ENCODE peak calls at places on chromosomes 2 and 18, in seven cellular contexts. M is PC-9; L is heart left ventricle; F is CD4-positive, alpha-beta T cell; O is H9; S is neuronal stem cell; G is left ventricle myocardium inferior. Y is an unnamed sample.

GRCh38 chr2:74179063-74179865 is 585 bp upstream of the MOB1A start:
- DNase-seq in M (no peak), L (peak; percentile 33), F (no peak), O (no peak), S (no peak), G (no peak), Y (no peak)

GRCh38 chr18:74373428-74373827 is 57.8 kb downstream of the C18orf63 start:
- DNase-seq in M (no peak), L (no peak), F (peak; percentile 13), O (no peak), S (no peak), G (no peak), Y (no peak)

GRCh38 chr2:71613953-71614925 is 160.9 kb downstream of the DYSF start:
- DNase-seq in M (no peak), L (no peak), F (no peak), O (peak; percentile 17), S (no peak), G (no peak), Y (no peak)

GRCh38 chr2:74947703-74948102 is 10.7 kb upstream of the POLE4 start:
- DNase-seq in M (no peak), L (no peak), F (no peak), O (peak; percentile 75), S (no peak), G (no peak), Y (no peak)

GRCh38 chr2:54632733-54633692 is 90.4 kb upstream of the EML6 start:
- DNase-seq in M (no peak), L (peak; percentile 61), F (no peak), O (no peak), S (no peak), G (no peak), Y (peak; percentile 51)

GRCh38 chr2:66567742-66568141 is 132.8 kb downstream of the MEIS1 start:
- DNase-seq in M (no peak), L (no peak), F (no peak), O (no peak), S (no peak), G (no peak), Y (no peak)

GRCh38 chr2:191878576-191879298 is 31.8 kb upstream of the CAVIN2 start:
- DNase-seq in M (no peak), L (no peak), F (no peak), O (no peak), S (no peak), G (no peak), Y (no peak)

GRCh38 chr2:118059919-118060478 is 28.3 kb upstream of the INSIG2 start:
- DNase-seq in M (no peak), L (no peak), F (no peak), O (no peak), S (no peak), G (no peak), Y (no peak)

GRCh38 chr2:215728504-215729065 is 284.8 kb downstream of the MREG start:
- DNase-seq in M (no peak), L (no peak), F (no peak), O (no peak), S (no peak), G (no peak), Y (peak; percentile 16)

GRCh38 chr2:84991404-84992151 is 20.6 kb downstream of the KCMF1 start:
- DNase-seq in M (no peak), L (no peak), F (no peak), O (no peak), S (no peak), G (no peak), Y (no peak)

GRCh38 chr2:76640905-76641304 is 881.3 kb downstream of the LRRTM4 start:
- DNase-seq in M (no peak), L (peak; percentile 76), F (no peak), O (no peak), S (no peak), G (peak; percentile 36), Y (no peak)

GRCh38 chr2:213152065-213152794 is 818 bp upstream of the IKZF2 start:
- DNase-seq in M (peak; percentile 63), L (peak; percentile 79), F (peak; percentile 9), O (peak; percentile 53), S (peak; percentile 66), G (peak; percentile 71), Y (peak; percentile 79)

GRCh38 chr18:73688851-73689659 is 458.6 kb downstream of the FBXO15 start:
- DNase-seq in M (no peak), L (no peak), F (no peak), O (no peak), S (peak; percentile 12), G (no peak), Y (peak; percentile 55)

GRCh38 chr18:41320090-41320489 is 634.9 kb upstream of the PIK3C3 start:
- DNase-seq in M (no peak), L (no peak), F (no peak), O (no peak), S (no peak), G (no peak), Y (no peak)

GRCh38 chr2:53473236-53473635 is 294.4 kb upstream of the CHAC2 start:
- DNase-seq in M (no peak), L (peak; percentile 28), F (no peak), O (peak; percentile 45), S (no peak), G (no peak), Y (no peak)

GRCh38 chr2:33131108-33131507 is 184.4 kb downstream of the LTBP1 start:
- DNase-seq in M (no peak), L (no peak), F (no peak), O (no peak), S (no peak), G (no peak), Y (no peak)
- H3K27ac ChIP-seq in M (no peak overlapping the region), L (no peak overlapping the region), F (no peak overlapping the region), O (no peak overlapping the region), S (no peak overlapping the region), G (no peak overlapping the region), Y (no peak overlapping the region)

DNA sequence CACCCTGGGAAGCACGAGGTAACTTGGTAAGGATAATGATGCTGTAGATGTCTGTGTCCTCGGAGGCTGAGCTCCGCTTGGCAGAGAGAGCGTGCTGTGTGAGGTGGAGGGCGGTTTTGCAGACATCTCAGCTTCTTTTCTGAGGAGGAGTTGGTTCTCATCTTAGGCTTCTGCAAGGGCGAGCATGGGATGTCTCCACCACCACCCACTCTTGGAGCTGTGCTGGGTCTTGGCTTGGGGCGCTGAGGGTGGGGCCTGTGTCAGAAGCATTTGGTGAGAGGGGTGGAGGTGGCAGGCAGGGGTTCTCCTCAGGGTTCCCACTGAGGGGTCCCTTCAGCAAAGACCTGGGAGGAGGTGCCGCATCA is 9.2 kb downstream of the OXER1 start:
- DNase-seq in M (no peak), L (no peak), F (no peak), O (no peak), S (no peak), G (no peak), Y (no peak)
- H3K27ac ChIP-seq in M (no peak overlapping the region), L (no peak overlapping the region), F (no peak overlapping the region), O (no peak overlapping the region), S (no peak overlapping the region), G (peak overlapping the region; percentile 65), Y (no peak overlapping the region)

GRCh38 chr2:127408807-127409099 is 9.5 kb upstream of the PROC start:
- DNase-seq in M (no peak), L (no peak), F (no peak), O (no peak), S (no peak), G (no peak), Y (no peak)
- H3K27ac ChIP-seq in M (peak overlapping the region; percentile 56), L (peak overlapping the region; percentile 91), F (no peak overlapping the region), O (no peak overlapping the region), S (no peak overlapping the region), G (peak overlapping the region; percentile 92), Y (peak overlapping the region; percentile 59)

GRCh38 chr2:230668939-230669303 is 43.7 kb upstream of the CAB39 start:
- DNase-seq in M (no peak), L (no peak), F (no peak), O (no peak), S (no peak), G (no peak), Y (no peak)
- H3K27ac ChIP-seq in M (no peak overlapping the region), L (no peak overlapping the region), F (no peak overlapping the region), O (no peak overlapping the region), S (no peak overlapping the region), G (peak overlapping the region; percentile 73), Y (peak overlapping the region; percentile 70)

GRCh38 chr2:20632446-20632990 is 18.4 kb downstream of the HS1BP3 start:
- DNase-seq in M (no peak), L (no peak), F (no peak), O (no peak), S (no peak), G (no peak), Y (no peak)
- H3K27ac ChIP-seq in M (no peak overlapping the region), L (peak overlapping the region; percentile 90), F (no peak overlapping the region), O (no peak overlapping the region), S (no peak overlapping the region), G (peak overlapping the region; percentile 85), Y (no peak overlapping the region)

GRCh38 chr18:7876354-7876753 is 309.2 kb downstream of the PTPRM start:
- DNase-seq in M (no peak), L (no peak), F (no peak), O (no peak), S (no peak), G (no peak), Y (no peak)

GRCh38 chr18:7871560-7872456 is 304.7 kb downstream of the PTPRM start:
- DNase-seq in M (peak; percentile 49), L (no peak), F (no peak), O (no peak), S (no peak), G (no peak), Y (no peak)

GRCh38 chr18:7872569-7872968 is 305.5 kb downstream of the PTPRM start:
- DNase-seq in M (peak; percentile 17), L (no peak), F (no peak), O (no peak), S (no peak), G (no peak), Y (no peak)

GRCh38 chr18:7873316-7873715 is 306.2 kb downstream of the PTPRM start:
- DNase-seq in M (no peak), L (no peak), F (no peak), O (no peak), S (no peak), G (no peak), Y (no peak)

DNA sequence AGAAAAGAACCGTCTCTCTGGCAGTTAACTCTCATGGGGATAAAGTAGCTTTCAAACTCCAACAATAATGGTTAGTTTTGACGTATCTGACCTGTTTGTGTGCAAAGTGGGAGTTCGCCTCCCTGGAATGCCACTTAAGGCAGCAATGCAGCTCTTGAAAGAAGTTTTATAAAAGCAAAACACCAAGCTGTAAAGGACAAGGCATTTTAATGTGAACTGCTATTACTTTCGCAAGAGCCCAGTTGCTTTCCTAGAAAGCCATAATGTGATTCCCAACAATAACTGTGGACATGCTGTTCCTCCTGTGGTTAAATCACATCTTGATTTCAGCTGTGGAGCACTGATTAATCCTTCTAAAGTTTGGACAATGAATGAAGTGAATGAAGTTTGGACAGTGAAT is 303.7 kb downstream of the PTPRM start:
- DNase-seq in M (no peak), L (no peak), F (no peak), O (no peak), S (no peak), G (no peak), Y (no peak)
- H3K27ac ChIP-seq in M (peak overlapping the region; percentile 89), L (no peak overlapping the region), F (no peak overlapping the region), O (no peak overlapping the region), S (no peak overlapping the region), G (peak overlapping the region; percentile 1), Y (no peak overlapping the region)

DNA sequence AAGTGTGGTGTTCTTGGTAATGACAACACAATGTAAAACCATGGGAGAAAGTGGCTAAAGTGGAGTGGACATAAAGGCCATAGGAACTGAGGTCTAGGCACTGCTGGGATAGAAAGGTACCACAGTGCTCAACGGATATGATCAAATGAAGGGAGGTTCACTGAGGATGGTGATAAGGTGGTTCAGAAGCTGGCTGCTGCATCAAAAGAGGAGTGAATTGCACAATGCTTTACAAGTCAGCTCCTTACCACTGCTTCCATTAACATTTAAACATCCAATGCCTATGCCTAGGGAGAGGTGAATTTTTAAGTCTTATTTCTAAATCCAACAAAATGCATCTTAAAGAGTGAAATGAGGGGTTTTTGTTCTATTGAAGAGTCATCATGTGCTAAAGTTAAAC is 100.1 kb upstream of the ITGB6 start:
- DNase-seq in M (no peak), L (no peak), F (no peak), O (no peak), S (no peak), G (no peak), Y (no peak)
- H3K27ac ChIP-seq in M (no peak overlapping the region), L (no peak overlapping the region), F (no peak overlapping the region), O (no peak overlapping the region), S (no peak overlapping the region), G (no peak overlapping the region), Y (no peak overlapping the region)